ENCODE peak calls at places on chromosomes 11 and 22, in eight cellular contexts. D is transverse colon; O is tibial artery; Z is H9; B is CD8-positive, alpha-beta T cell; N is spleen; C is lower lobe of right lung; I is body of pancreas. H is an unnamed sample.

GRCh38 chr22:39967996-39968968 is 8.1 kb downstream of the TMA7B start:
- DNase-seq in D (no peak), O (no peak), Z (no peak), B (no peak), N (no peak), C (no peak), I (peak; percentile 61), H (no peak)

GRCh38 chr11:64331569-64332371 is 8.2 kb upstream of the CCDC88B start:
- DNase-seq in D (peak; percentile 92), O (peak; percentile 55), Z (peak; percentile 73), B (peak; percentile 53), N (peak; percentile 92), C (peak; percentile 94), I (peak; percentile 91), H (peak; percentile 42)

GRCh38 chr11:6611092-6612007 is 666 bp downstream of the TAF10 start:
- DNase-seq in D (peak; percentile 35), O (peak; percentile 44), Z (peak; percentile 27), B (peak; percentile 19), N (peak; percentile 69), C (peak; percentile 71), I (peak; percentile 34), H (no peak)

GRCh38 chr11:82229346-82229745 is 504.3 kb downstream of the FAM181B start:
- DNase-seq in D (no peak), O (no peak), Z (no peak), B (no peak), N (no peak), C (no peak), I (no peak), H (peak; percentile 38)

GRCh38 chr11:68408512-68408911 is 52.0 kb upstream of the PPP6R3 start:
- DNase-seq in D (no peak), O (no peak), Z (no peak), B (no peak), N (no peak), C (no peak), I (no peak), H (no peak)

GRCh38 chr22:17397756-17398155 is 28.5 kb downstream of the CECR2 start:
- DNase-seq in D (no peak), O (no peak), Z (no peak), B (no peak), N (no peak), C (no peak), I (no peak), H (no peak)

GRCh38 chr22:42341779-42342178 is 71.3 kb upstream of the TCF20 start:
- DNase-seq in D (no peak), O (no peak), Z (no peak), B (no peak), N (no peak), C (no peak), I (no peak), H (no peak)

GRCh38 chr11:10413268-10413667 is 41.8 kb upstream of the AMPD3 start:
- DNase-seq in D (peak; percentile 33), O (no peak), Z (no peak), B (peak; percentile 20), N (peak; percentile 81), C (no peak), I (peak; percentile 31), H (no peak)

GRCh38 chr11:32331098-32331497 is 104.2 kb downstream of the WT1 start:
- DNase-seq in D (no peak), O (no peak), Z (no peak), B (no peak), N (no peak), C (no peak), I (no peak), H (no peak)

GRCh38 chr11:94010136-94010535 is 11.0 kb upstream of the HEPHL1 start:
- DNase-seq in D (no peak), O (no peak), Z (no peak), B (no peak), N (no peak), C (no peak), I (no peak), H (no peak)

GRCh38 chr11:5367461-5368074 is 16.0 kb upstream of the OR51M1 start:
- DNase-seq in D (no peak), O (no peak), Z (no peak), B (no peak), N (no peak), C (no peak), I (no peak), H (no peak)

GRCh38 chr11:104873252-104873651 is 25.0 kb downstream of the CASP12 start:
- DNase-seq in D (no peak), O (no peak), Z (peak; percentile 37), B (no peak), N (no peak), C (no peak), I (no peak), H (no peak)

GRCh38 chr11:2289859-2290258 is 11.9 kb downstream of the C11orf21 start:
- DNase-seq in D (no peak), O (no peak), Z (no peak), B (no peak), N (no peak), C (peak; percentile 33), I (peak; percentile 0), H (no peak)

GRCh38 chr22:35995772-35996171 is 32.9 kb downstream of the RBFOX2 start:
- DNase-seq in D (peak; percentile 66), O (peak; percentile 80), Z (no peak), B (no peak), N (no peak), C (no peak), I (peak; percentile 56), H (no peak)

GRCh38 chr11:130548491-130548833 is 100.0 kb downstream of the ADAMTS15 start:
- DNase-seq in D (no peak), O (no peak), Z (no peak), B (no peak), N (no peak), C (no peak), I (no peak), H (no peak)

GRCh38 chr11:98069861-98070260 is 950.9 kb upstream of the CNTN5 start:
- DNase-seq in D (no peak), O (no peak), Z (no peak), B (no peak), N (no peak), C (no peak), I (no peak), H (no peak)

GRCh38 chr11:130049260-130049659 is 20.4 kb upstream of the APLP2 start:
- DNase-seq in D (no peak), O (peak; percentile 45), Z (no peak), B (no peak), N (no peak), C (no peak), I (peak; percentile 11), H (no peak)

GRCh38 chr11:62682518-62682917 is 3.6 kb upstream of the UBXN1 start:
- DNase-seq in D (peak; percentile 68), O (no peak), Z (no peak), B (no peak), N (no peak), C (no peak), I (peak; percentile 43), H (no peak)

GRCh38 chr22:41619979-41620645 is 731 bp downstream of the DESI1 start:
- DNase-seq in D (peak; percentile 64), O (peak; percentile 28), Z (peak; percentile 57), B (no peak), N (peak; percentile 86), C (peak; percentile 67), I (peak; percentile 45), H (peak; percentile 62)

GRCh38 chr11:113462830-113463229 is 12.4 kb downstream of the DRD2 start:
- DNase-seq in D (no peak), O (no peak), Z (no peak), B (no peak), N (no peak), C (no peak), I (no peak), H (no peak)

GRCh38 chr22:50507991-50508884 is at the start of gene NCAPH2:
- DNase-seq in D (peak; percentile 97), O (peak; percentile 92), Z (peak; percentile 98), B (peak; percentile 97), N (peak; percentile 99), C (peak; percentile 98), I (peak; percentile 96), H (peak; percentile 96)

GRCh38 chr11:13208921-13209320 is 68.7 kb upstream of the BMAL1 start:
- DNase-seq in D (no peak), O (no peak), Z (no peak), B (no peak), N (no peak), C (no peak), I (no peak), H (no peak)

GRCh38 chr11:73982595-73982989 is at the start of gene UCP2:
- DNase-seq in D (peak; percentile 90), O (peak; percentile 81), Z (peak; percentile 83), B (peak; percentile 84), N (peak; percentile 98), C (peak; percentile 94), I (peak; percentile 86), H (peak; percentile 95)

GRCh38 chr11:113410414-113411135 is 23.0 kb downstream of the ANKK1 start:
- DNase-seq in D (no peak), O (no peak), Z (no peak), B (no peak), N (peak; percentile 67), C (no peak), I (no peak), H (no peak)

GRCh38 chr11:36512016-36512415 is 1.9 kb upstream of the TRAF6 start:
- DNase-seq in D (no peak), O (no peak), Z (no peak), B (no peak), N (no peak), C (no peak), I (no peak), H (no peak)

GRCh38 chr11:10906521-10906920 is 48.7 kb upstream of the ZBED5 start:
- DNase-seq in D (no peak), O (no peak), Z (no peak), B (no peak), N (no peak), C (no peak), I (no peak), H (peak; percentile 47)

GRCh38 chr11:125275905-125276634 is 111.5 kb downstream of the PKNOX2 start:
- DNase-seq in D (no peak), O (no peak), Z (no peak), B (no peak), N (no peak), C (no peak), I (peak; percentile 35), H (no peak)

GRCh38 chr22:47375621-47376321 is 613.3 kb downstream of the TBC1D22A start:
- DNase-seq in D (no peak), O (no peak), Z (no peak), B (no peak), N (peak; percentile 69), C (peak; percentile 25), I (no peak), H (no peak)
- H3K9me3 ChIP-seq in D (no peaks in the 10 kb centered on the region), O (no peaks in the 10 kb centered on the region), Z (peaks cover 83% of the 10 kb centered on the region), B (no peaks in the 10 kb centered on the region), N (no peaks in the 10 kb centered on the region), C (no peaks in the 10 kb centered on the region), I (no peaks in the 10 kb centered on the region), H (no peaks in the 10 kb centered on the region)

GRCh38 chr22:48752451-48753380 is 1075.0 kb downstream of the BRD1 start:
- DNase-seq in D (no peak), O (no peak), Z (peak; percentile 30), B (no peak), N (no peak), C (no peak), I (no peak), H (no peak)
- H3K9me3 ChIP-seq in D (no peaks in the 10 kb centered on the region), O (no peaks in the 10 kb centered on the region), Z (no peaks in the 10 kb centered on the region), B (no peaks in the 10 kb centered on the region), N (no peaks in the 10 kb centered on the region), C (no peaks in the 10 kb centered on the region), I (no peaks in the 10 kb centered on the region), H (no peaks in the 10 kb centered on the region)

GRCh38 chr11:50030193-50030592 is 2.5 kb upstream of the OR4C45 start:
- DNase-seq in D (no peak), O (no peak), Z (no peak), B (no peak), N (no peak), C (no peak), I (no peak), H (no peak)
- H3K9me3 ChIP-seq in D (no peaks in the 10 kb centered on the region), O (no peaks in the 10 kb centered on the region), Z (peaks cover 71% of the 10 kb centered on the region), B (no peaks in the 10 kb centered on the region), N (no peaks in the 10 kb centered on the region), C (no peaks in the 10 kb centered on the region), I (no peaks in the 10 kb centered on the region), H (no peaks in the 10 kb centered on the region)

GRCh38 chr22:47740109-47740805 is 977.8 kb downstream of the TBC1D22A start:
- DNase-seq in D (no peak), O (no peak), Z (no peak), B (no peak), N (no peak), C (no peak), I (no peak), H (no peak)
- H3K9me3 ChIP-seq in D (no peaks in the 10 kb centered on the region), O (no peaks in the 10 kb centered on the region), Z (no peaks in the 10 kb centered on the region), B (no peaks in the 10 kb centered on the region), N (no peaks in the 10 kb centered on the region), C (no peaks in the 10 kb centered on the region), I (no peaks in the 10 kb centered on the region), H (no peaks in the 10 kb centered on the region)